ENCODE peak calls at places on chromosomes 13 and 19, in seven cellular contexts. X is heart left ventricle; P is right lobe of liver; C is uterus; E is IMR-90; S is left lung; B is CD8-positive, alpha-beta memory T cell. J is an unnamed sample.
A peak's percentile ranks its signal among the peaks of the same experiment; 100 is the strongest.

GRCh38 chr13:24165746-24166145 is 5.2 kb downstream of the SPATA13 start:
- DNase-seq in S (no peak), C (no peak), P (no peak), E (peak; percentile 83), B (no peak), X (no peak), J (no peak)

GRCh38 chr13:46544208-46544607 is 8.8 kb upstream of the LRCH1 start:
- DNase-seq in C (no peak), X (no peak), B (no peak), E (no peak), S (no peak), P (no peak), J (no peak)

GRCh38 chr19:40702337-40703012 is 12.0 kb upstream of the NUMBL start:
- DNase-seq in C (peak; percentile 71), P (no peak), S (no peak), B (no peak), E (no peak), X (peak; percentile 65), J (no peak)

GRCh38 chr19:17778621-17779280 is 16.2 kb upstream of the B3GNT3 start:
- DNase-seq in E (no peak), P (no peak), C (no peak), S (no peak), B (no peak), X (no peak), J (no peak)

GRCh38 chr19:18194554-18195238 is 1.7 kb downstream of the MPV17L2 start:
- DNase-seq in P (peak; percentile 59), E (peak; percentile 34), C (peak; percentile 64), S (peak; percentile 40), B (no peak), X (no peak), J (no peak)

GRCh38 chr19:18507727-18508440 is 14.0 kb downstream of the ELL start:
- DNase-seq in B (no peak), C (no peak), E (peak; percentile 39), S (no peak), P (peak; percentile 82), X (peak; percentile 54), J (no peak)

GRCh38 chr13:36074659-36075058 is 56.5 kb downstream of the DCLK1 start:
- DNase-seq in B (no peak), E (no peak), X (no peak), P (no peak), C (no peak), S (no peak), J (no peak)

GRCh38 chr13:112028481-112028880 is 38.5 kb upstream of the SOX1 start:
- DNase-seq in C (no peak), B (no peak), S (no peak), X (no peak), P (no peak), E (no peak), J (no peak)

GRCh38 chr13:84864341-84864740 is 934.9 kb downstream of the SLITRK6 start:
- DNase-seq in S (no peak), P (no peak), X (no peak), B (no peak), C (no peak), E (no peak), J (no peak)

GRCh38 chr13:101779147-101779546 is 326.7 kb downstream of the ITGBL1 start:
- DNase-seq in B (no peak), X (no peak), P (no peak), C (no peak), S (no peak), E (no peak), J (no peak)

GRCh38 chr13:97506511-97506910 is 72.5 kb downstream of the RAP2A start:
- DNase-seq in X (no peak), C (no peak), E (peak; percentile 74), B (no peak), P (no peak), S (no peak), J (no peak)

GRCh38 chr19:34504809-34505291 is 23.3 kb downstream of the WTIP start:
- DNase-seq in X (no peak), E (no peak), B (no peak), C (no peak), S (peak; percentile 15), P (no peak), J (peak; percentile 62)

GRCh38 chr13:105462981-105463380 is 1072.5 kb downstream of the EFNB2 start:
- DNase-seq in X (no peak), B (no peak), C (no peak), P (no peak), S (no peak), E (peak; percentile 62), J (no peak)

GRCh38 chr13:44768233-44768632 is 192.1 kb upstream of the TSC22D1 start:
- DNase-seq in X (no peak), S (no peak), E (no peak), C (no peak), B (peak; percentile 36), P (no peak), J (no peak)

GRCh38 chr13:27928353-27928804 is 8.6 kb downstream of the PDX1 start:
- DNase-seq in C (no peak), S (no peak), X (no peak), E (no peak), P (no peak), B (no peak), J (no peak)

GRCh38 chr13:84844473-84844872 is 954.7 kb downstream of the SLITRK6 start:
- DNase-seq in C (no peak), X (no peak), P (no peak), S (no peak), B (no peak), E (no peak), J (no peak)

GRCh38 chr13:73096173-73097117 is 37.6 kb downstream of the KLF5 start:
- DNase-seq in E (peak; percentile 38), B (no peak), X (no peak), S (no peak), P (no peak), C (no peak), J (no peak)

GRCh38 chr13:97348569-97349100 is 85.3 kb upstream of the RAP2A start:
- DNase-seq in X (no peak), E (no peak), P (no peak), B (no peak), S (no peak), C (no peak), J (no peak)

GRCh38 chr19:28883241-28883693 is 329.7 kb downstream of the UQCRFS1 start:
- DNase-seq in P (no peak), X (peak; percentile 31), S (peak; percentile 53), E (peak; percentile 41), C (no peak), B (no peak), J (no peak)

GRCh38 chr19:3098515-3099346 is 4.6 kb downstream of the GNA11 start:
- DNase-seq in B (peak; percentile 22), E (peak; percentile 23), C (no peak), X (peak; percentile 89), P (peak; percentile 74), S (no peak), J (peak; percentile 79)

GRCh38 chr19:3096902-3097326 is 2.8 kb downstream of the GNA11 start:
- DNase-seq in X (peak; percentile 25), E (no peak), C (no peak), P (no peak), B (no peak), S (no peak), J (no peak)

GRCh38 chr19:3097442-3097871 is 3.3 kb downstream of the GNA11 start:
- DNase-seq in P (no peak), E (no peak), B (no peak), C (no peak), X (peak; percentile 45), S (no peak), J (no peak)

GRCh38 chr19:3099347-3100145 is 5.4 kb downstream of the GNA11 start:
- DNase-seq in P (no peak), E (no peak), S (no peak), C (no peak), X (peak; percentile 19), B (no peak), J (no peak)

GRCh38 chr19:3098141-3098514 is 4.0 kb downstream of the GNA11 start:
- DNase-seq in E (no peak), S (no peak), C (no peak), B (no peak), P (no peak), X (peak; percentile 63), J (no peak)
- H3K4me3 ChIP-seq in E (no peak overlapping the region), S (peak overlapping the region; percentile 70), C (peak overlapping the region; percentile 8), B (no peak overlapping the region), P (peak overlapping the region; percentile 9), X (peak overlapping the region; percentile 96), J (peak overlapping the region; percentile 43)

DNA sequence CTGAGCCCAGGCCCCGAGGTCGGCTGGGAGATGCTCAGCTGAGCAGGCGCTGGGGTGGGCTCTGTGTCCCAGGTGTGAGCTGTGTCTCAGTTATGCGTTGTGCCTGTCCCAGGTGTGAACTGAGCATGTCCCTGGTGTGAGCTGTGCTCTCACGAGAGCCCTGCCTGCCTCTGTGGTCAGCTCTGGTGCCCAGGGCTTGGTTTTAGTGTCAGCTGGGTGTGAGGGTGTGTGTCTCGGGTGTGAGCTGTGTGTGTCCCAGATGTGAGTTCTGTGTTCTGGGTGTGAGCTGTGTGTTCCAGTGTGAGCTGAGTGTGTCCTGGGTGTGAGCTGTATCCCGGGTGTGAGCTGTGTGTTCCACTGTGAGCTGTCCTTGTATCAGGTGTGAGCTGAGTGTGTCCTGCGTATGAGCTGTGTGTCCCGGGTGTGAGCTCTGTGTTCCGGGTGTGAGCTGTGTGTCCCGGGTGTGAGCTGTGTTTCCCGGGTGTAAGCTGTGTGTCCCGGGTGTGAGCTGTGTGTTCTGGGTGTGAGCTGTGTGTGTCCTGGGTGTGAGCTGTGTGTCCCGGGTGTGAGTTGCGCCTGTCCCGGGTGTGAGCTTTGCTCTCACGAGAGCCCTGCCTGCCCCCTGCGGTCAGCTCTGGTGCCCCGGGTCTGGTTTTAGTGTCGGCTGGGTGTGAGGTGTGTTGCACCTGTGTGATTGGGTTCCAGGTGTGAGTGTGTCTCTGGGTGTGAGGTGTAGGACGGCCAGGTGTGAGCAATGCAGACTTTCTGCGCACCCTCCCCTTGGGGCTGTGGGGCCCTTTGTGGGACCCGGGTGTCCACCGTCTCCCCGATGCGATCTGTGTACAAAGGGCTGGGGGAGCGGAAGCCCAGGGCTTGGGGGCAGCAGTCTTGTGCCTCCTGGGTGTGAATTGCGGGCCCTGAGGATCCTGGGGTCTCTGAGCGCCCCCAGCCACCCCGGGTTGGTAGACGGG is 7.1 kb upstream of the PEAK3 start:
- DNase-seq in B (no peak), P (no peak), C (no peak), X (no peak), S (no peak), E (no peak), J (no peak)
- H3K27ac ChIP-seq in B (peak overlapping the region; percentile 36), P (peak overlapping the region; percentile 47), C (no peak overlapping the region), X (peak overlapping the region; percentile 11), S (peak overlapping the region; percentile 96), E (no peak overlapping the region), J (no peak overlapping the region)

DNA sequence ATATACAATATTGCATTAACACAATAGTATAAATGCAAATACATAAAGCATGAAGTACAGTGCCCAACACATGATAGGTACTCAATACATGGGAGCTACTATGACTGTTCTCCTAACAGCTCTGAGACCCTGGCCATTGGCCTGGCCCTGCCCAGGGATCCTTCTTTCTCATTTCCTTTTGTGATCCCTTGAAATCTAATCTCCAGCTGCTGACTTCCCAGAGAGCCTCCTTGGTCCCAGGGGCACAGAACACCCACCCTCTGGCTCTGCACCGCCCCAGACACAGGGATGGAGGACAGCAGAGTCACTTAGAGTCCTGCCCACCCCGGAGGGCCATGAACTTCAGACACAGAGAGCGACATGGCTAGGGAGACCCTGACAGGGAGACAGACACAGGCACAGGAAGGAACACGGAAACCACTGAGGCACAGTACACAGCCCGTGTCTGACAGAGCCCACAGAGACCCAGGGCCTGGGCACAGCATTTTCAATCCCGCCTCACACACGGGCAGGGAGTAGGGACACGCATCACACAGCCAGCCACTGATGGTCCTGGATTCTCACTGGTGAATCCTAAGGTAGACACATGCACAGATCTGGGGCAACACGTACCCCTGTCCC is 4.2 kb upstream of the SYCN start:
- DNase-seq in X (no peak), P (no peak), B (no peak), S (no peak), E (no peak), C (no peak), J (no peak)
- H3K4me1 ChIP-seq in X (no peaks in the 10 kb centered on the region), P (no peaks in the 10 kb centered on the region), B (no peaks in the 10 kb centered on the region), S (no peaks in the 10 kb centered on the region), E (no peaks in the 10 kb centered on the region), C (no peaks in the 10 kb centered on the region), J (no peaks in the 10 kb centered on the region)

GRCh38 chr13:40986328-40986856 is 32.7 kb downstream of the ELF1 start:
- DNase-seq in C (no peak), P (no peak), B (no peak), E (peak; percentile 76), X (no peak), S (no peak), J (no peak)
- H3K4me3 ChIP-seq in C (no peak overlapping the region), P (no peak overlapping the region), B (peak overlapping the region; percentile 30), E (no peak overlapping the region), X (no peak overlapping the region), S (no peak overlapping the region), J (peak overlapping the region; percentile 50)